ENCODE peak calls at places on chromosomes 3 and 15, in ten cellular contexts. One of them, this sample, is unnamed.

GRCh38 chr3:4426782-4427344 is 40.2 kb downstream of the SUMF1 start:
- DNase-seq in neural crest cell: no peak
- DNase-seq in HTR-8/SVneo: peak
- DNase-seq in CD8-positive, alpha-beta memory T cell: no peak
- DNase-seq in NCI-H1092: no peak
- DNase-seq in left lung: no peak
- DNase-seq in AG08395: peak
- DNase-seq in ELR: peak
- DNase-seq in T-helper 2 cell: no peak
- DNase-seq in thyroid gland: no peak
- DNase-seq in this sample: peak

GRCh38 chr15:64642875-64643274 is 132.5 kb downstream of the RBPMS2 start:
- DNase-seq in neural crest cell: no peak
- DNase-seq in HTR-8/SVneo: no peak
- DNase-seq in CD8-positive, alpha-beta memory T cell: no peak
- DNase-seq in NCI-H1092: no peak
- DNase-seq in left lung: no peak
- DNase-seq in AG08395: no peak
- DNase-seq in ELR: no peak
- DNase-seq in T-helper 2 cell: no peak
- DNase-seq in thyroid gland: no peak
- DNase-seq in this sample: peak

GRCh38 chr3:127040216-127040615 is 57.3 kb downstream of the PLXNA1 start:
- DNase-seq in neural crest cell: no peak
- DNase-seq in HTR-8/SVneo: no peak
- DNase-seq in CD8-positive, alpha-beta memory T cell: no peak
- DNase-seq in NCI-H1092: no peak
- DNase-seq in left lung: no peak
- DNase-seq in AG08395: no peak
- DNase-seq in ELR: no peak
- DNase-seq in T-helper 2 cell: no peak
- DNase-seq in thyroid gland: no peak
- DNase-seq in this sample: no peak

GRCh38 chr3:12807960-12808359 is 11.5 kb downstream of the CAND2 start:
- DNase-seq in neural crest cell: no peak
- DNase-seq in HTR-8/SVneo: no peak
- DNase-seq in CD8-positive, alpha-beta memory T cell: no peak
- DNase-seq in NCI-H1092: no peak
- DNase-seq in left lung: no peak
- DNase-seq in AG08395: no peak
- DNase-seq in ELR: no peak
- DNase-seq in T-helper 2 cell: no peak
- DNase-seq in thyroid gland: no peak
- DNase-seq in this sample: no peak

GRCh38 chr3:122392868-122393844 is 9.2 kb downstream of the FAM162A start:
- DNase-seq in neural crest cell: no peak
- DNase-seq in HTR-8/SVneo: peak
- DNase-seq in CD8-positive, alpha-beta memory T cell: no peak
- DNase-seq in NCI-H1092: peak
- DNase-seq in left lung: no peak
- DNase-seq in AG08395: peak
- DNase-seq in ELR: peak
- DNase-seq in T-helper 2 cell: no peak
- DNase-seq in thyroid gland: no peak
- DNase-seq in this sample: peak

GRCh38 chr15:55403531-55403930 is 4.6 kb downstream of the CCPG1 start:
- DNase-seq in neural crest cell: no peak
- DNase-seq in HTR-8/SVneo: no peak
- DNase-seq in CD8-positive, alpha-beta memory T cell: no peak
- DNase-seq in NCI-H1092: no peak
- DNase-seq in left lung: no peak
- DNase-seq in AG08395: peak
- DNase-seq in ELR: peak
- DNase-seq in T-helper 2 cell: no peak
- DNase-seq in thyroid gland: no peak
- DNase-seq in this sample: no peak

GRCh38 chr15:63089260-63090043 is 32.2 kb upstream of the LACTB start:
- DNase-seq in neural crest cell: no peak
- DNase-seq in HTR-8/SVneo: peak
- DNase-seq in CD8-positive, alpha-beta memory T cell: no peak
- DNase-seq in NCI-H1092: no peak
- DNase-seq in left lung: no peak
- DNase-seq in AG08395: peak
- DNase-seq in ELR: peak
- DNase-seq in T-helper 2 cell: no peak
- DNase-seq in thyroid gland: peak
- DNase-seq in this sample: peak

GRCh38 chr15:41891946-41892345 is 1.9 kb downstream of the SPTBN5 start:
- DNase-seq in neural crest cell: no peak
- DNase-seq in HTR-8/SVneo: no peak
- DNase-seq in CD8-positive, alpha-beta memory T cell: no peak
- DNase-seq in NCI-H1092: peak
- DNase-seq in left lung: no peak
- DNase-seq in AG08395: no peak
- DNase-seq in ELR: no peak
- DNase-seq in T-helper 2 cell: no peak
- DNase-seq in thyroid gland: peak
- DNase-seq in this sample: no peak

GRCh38 chr15:58361291-58361759 is 70.5 kb upstream of the LIPC start:
- DNase-seq in neural crest cell: no peak
- DNase-seq in HTR-8/SVneo: peak
- DNase-seq in CD8-positive, alpha-beta memory T cell: no peak
- DNase-seq in NCI-H1092: no peak
- DNase-seq in left lung: no peak
- DNase-seq in AG08395: peak
- DNase-seq in ELR: peak
- DNase-seq in T-helper 2 cell: no peak
- DNase-seq in thyroid gland: no peak
- DNase-seq in this sample: peak

GRCh38 chr3:72176537-72177041 is 391.6 kb upstream of the PROK2 start:
- DNase-seq in neural crest cell: no peak
- DNase-seq in HTR-8/SVneo: no peak
- DNase-seq in CD8-positive, alpha-beta memory T cell: no peak
- DNase-seq in NCI-H1092: no peak
- DNase-seq in left lung: no peak
- DNase-seq in AG08395: no peak
- DNase-seq in ELR: no peak
- DNase-seq in T-helper 2 cell: no peak
- DNase-seq in thyroid gland: no peak
- DNase-seq in this sample: no peak

GRCh38 chr3:31696009-31696297 is 163.2 kb downstream of the STT3B start:
- DNase-seq in neural crest cell: no peak
- DNase-seq in HTR-8/SVneo: no peak
- DNase-seq in CD8-positive, alpha-beta memory T cell: no peak
- DNase-seq in NCI-H1092: no peak
- DNase-seq in left lung: no peak
- DNase-seq in AG08395: no peak
- DNase-seq in ELR: no peak
- DNase-seq in T-helper 2 cell: no peak
- DNase-seq in thyroid gland: no peak
- DNase-seq in this sample: no peak

GRCh38 chr15:76678766-76679165 is 226.4 kb downstream of the SCAPER start:
- DNase-seq in neural crest cell: no peak
- DNase-seq in HTR-8/SVneo: no peak
- DNase-seq in CD8-positive, alpha-beta memory T cell: no peak
- DNase-seq in NCI-H1092: no peak
- DNase-seq in left lung: no peak
- DNase-seq in AG08395: peak
- DNase-seq in ELR: peak
- DNase-seq in T-helper 2 cell: no peak
- DNase-seq in thyroid gland: no peak
- DNase-seq in this sample: peak

GRCh38 chr15:83503595-83504364 is 56.6 kb downstream of the SH3GL3 start:
- DNase-seq in neural crest cell: no peak
- DNase-seq in HTR-8/SVneo: no peak
- DNase-seq in CD8-positive, alpha-beta memory T cell: no peak
- DNase-seq in NCI-H1092: no peak
- DNase-seq in left lung: no peak
- DNase-seq in AG08395: no peak
- DNase-seq in ELR: no peak
- DNase-seq in T-helper 2 cell: no peak
- DNase-seq in thyroid gland: no peak
- DNase-seq in this sample: no peak

GRCh38 chr15:47888721-47889120 is 171.4 kb downstream of the SEMA6D start:
- DNase-seq in neural crest cell: no peak
- DNase-seq in HTR-8/SVneo: no peak
- DNase-seq in CD8-positive, alpha-beta memory T cell: no peak
- DNase-seq in NCI-H1092: no peak
- DNase-seq in left lung: no peak
- DNase-seq in AG08395: peak
- DNase-seq in ELR: no peak
- DNase-seq in T-helper 2 cell: no peak
- DNase-seq in thyroid gland: no peak
- DNase-seq in this sample: no peak

GRCh38 chr3:81435050-81435449 is 326.4 kb downstream of the GBE1 start:
- DNase-seq in neural crest cell: no peak
- DNase-seq in HTR-8/SVneo: no peak
- DNase-seq in CD8-positive, alpha-beta memory T cell: no peak
- DNase-seq in NCI-H1092: no peak
- DNase-seq in left lung: no peak
- DNase-seq in AG08395: no peak
- DNase-seq in ELR: no peak
- DNase-seq in T-helper 2 cell: no peak
- DNase-seq in thyroid gland: no peak
- DNase-seq in this sample: no peak

GRCh38 chr3:184786271-184787010 is 25.5 kb upstream of the VPS8 start:
- DNase-seq in neural crest cell: no peak
- DNase-seq in HTR-8/SVneo: peak
- DNase-seq in CD8-positive, alpha-beta memory T cell: no peak
- DNase-seq in NCI-H1092: no peak
- DNase-seq in left lung: no peak
- DNase-seq in AG08395: peak
- DNase-seq in ELR: peak
- DNase-seq in T-helper 2 cell: no peak
- DNase-seq in thyroid gland: peak
- DNase-seq in this sample: peak

GRCh38 chr3:99319961-99320360 is 318.4 kb upstream of the COL8A1 start:
- DNase-seq in neural crest cell: no peak
- DNase-seq in HTR-8/SVneo: peak
- DNase-seq in CD8-positive, alpha-beta memory T cell: no peak
- DNase-seq in NCI-H1092: no peak
- DNase-seq in left lung: no peak
- DNase-seq in AG08395: peak
- DNase-seq in ELR: peak
- DNase-seq in T-helper 2 cell: no peak
- DNase-seq in thyroid gland: no peak
- DNase-seq in this sample: no peak

GRCh38 chr3:123134671-123135070 is 67.1 kb upstream of the SEC22A start:
- DNase-seq in neural crest cell: no peak
- DNase-seq in HTR-8/SVneo: no peak
- DNase-seq in CD8-positive, alpha-beta memory T cell: no peak
- DNase-seq in NCI-H1092: no peak
- DNase-seq in left lung: no peak
- DNase-seq in AG08395: no peak
- DNase-seq in ELR: no peak
- DNase-seq in T-helper 2 cell: no peak
- DNase-seq in thyroid gland: no peak
- DNase-seq in this sample: no peak

GRCh38 chr3:37301980-37302379 is 127.6 kb upstream of the LRRFIP2 start:
- DNase-seq in neural crest cell: no peak
- DNase-seq in HTR-8/SVneo: no peak
- DNase-seq in CD8-positive, alpha-beta memory T cell: no peak
- DNase-seq in NCI-H1092: no peak
- DNase-seq in left lung: no peak
- DNase-seq in AG08395: no peak
- DNase-seq in ELR: no peak
- DNase-seq in T-helper 2 cell: no peak
- DNase-seq in thyroid gland: no peak
- DNase-seq in this sample: no peak

GRCh38 chr15:66251790-66252355 is 1.7 kb downstream of the MEGF11 start:
- DNase-seq in neural crest cell: peak
- DNase-seq in HTR-8/SVneo: no peak
- DNase-seq in CD8-positive, alpha-beta memory T cell: no peak
- DNase-seq in NCI-H1092: no peak
- DNase-seq in left lung: no peak
- DNase-seq in AG08395: no peak
- DNase-seq in ELR: peak
- DNase-seq in T-helper 2 cell: no peak
- DNase-seq in thyroid gland: no peak
- DNase-seq in this sample: peak

GRCh38 chr15:29942548-29942947 is 120.3 kb upstream of the TJP1 start:
- DNase-seq in neural crest cell: no peak
- DNase-seq in HTR-8/SVneo: no peak
- DNase-seq in CD8-positive, alpha-beta memory T cell: no peak
- DNase-seq in NCI-H1092: no peak
- DNase-seq in left lung: no peak
- DNase-seq in AG08395: no peak
- DNase-seq in ELR: no peak
- DNase-seq in T-helper 2 cell: no peak
- DNase-seq in thyroid gland: peak
- DNase-seq in this sample: no peak

GRCh38 chr15:45279024-45279697 is 27.1 kb downstream of the SLC28A2 start:
- DNase-seq in neural crest cell: peak
- DNase-seq in HTR-8/SVneo: peak
- DNase-seq in CD8-positive, alpha-beta memory T cell: peak
- DNase-seq in NCI-H1092: peak
- DNase-seq in left lung: peak
- DNase-seq in AG08395: peak
- DNase-seq in ELR: peak
- DNase-seq in T-helper 2 cell: peak
- DNase-seq in thyroid gland: peak
- DNase-seq in this sample: peak

GRCh38 chr3:20015525-20015924 is 3.5 kb upstream of the PP2D1 start:
- DNase-seq in neural crest cell: no peak
- DNase-seq in HTR-8/SVneo: no peak
- DNase-seq in CD8-positive, alpha-beta memory T cell: no peak
- DNase-seq in NCI-H1092: no peak
- DNase-seq in left lung: no peak
- DNase-seq in AG08395: no peak
- DNase-seq in ELR: no peak
- DNase-seq in T-helper 2 cell: no peak
- DNase-seq in thyroid gland: no peak
- DNase-seq in this sample: no peak

GRCh38 chr15:33587773-33588172 is 277.0 kb downstream of the RYR3 start:
- DNase-seq in neural crest cell: no peak
- DNase-seq in HTR-8/SVneo: no peak
- DNase-seq in CD8-positive, alpha-beta memory T cell: no peak
- DNase-seq in NCI-H1092: no peak
- DNase-seq in left lung: no peak
- DNase-seq in AG08395: peak
- DNase-seq in ELR: no peak
- DNase-seq in T-helper 2 cell: no peak
- DNase-seq in thyroid gland: no peak
- DNase-seq in this sample: no peak

GRCh38 chr3:86723433-86723832 is 267.5 kb downstream of the VGLL3 start:
- DNase-seq in neural crest cell: no peak
- DNase-seq in HTR-8/SVneo: no peak
- DNase-seq in CD8-positive, alpha-beta memory T cell: no peak
- DNase-seq in NCI-H1092: no peak
- DNase-seq in left lung: no peak
- DNase-seq in AG08395: no peak
- DNase-seq in ELR: no peak
- DNase-seq in T-helper 2 cell: no peak
- DNase-seq in thyroid gland: no peak
- DNase-seq in this sample: no peak

GRCh38 chr3:66812126-66812525 is 186.0 kb upstream of the KBTBD8 start:
- DNase-seq in neural crest cell: no peak
- DNase-seq in HTR-8/SVneo: no peak
- DNase-seq in CD8-positive, alpha-beta memory T cell: no peak
- DNase-seq in NCI-H1092: no peak
- DNase-seq in left lung: no peak
- DNase-seq in AG08395: no peak
- DNase-seq in ELR: no peak
- DNase-seq in T-helper 2 cell: no peak
- DNase-seq in thyroid gland: no peak
- DNase-seq in this sample: no peak

GRCh38 chr3:127709320-127710060 is 36.7 kb downstream of the ABTB1 start:
- DNase-seq in neural crest cell: no peak
- DNase-seq in HTR-8/SVneo: no peak
- DNase-seq in CD8-positive, alpha-beta memory T cell: no peak
- DNase-seq in NCI-H1092: no peak
- DNase-seq in left lung: no peak
- DNase-seq in AG08395: no peak
- DNase-seq in ELR: peak
- DNase-seq in T-helper 2 cell: no peak
- DNase-seq in thyroid gland: no peak
- DNase-seq in this sample: no peak

GRCh38 chr3:157136647-157137387 is 23.1 kb downstream of the CCNL1 start:
- DNase-seq in neural crest cell: no peak
- DNase-seq in HTR-8/SVneo: no peak
- DNase-seq in CD8-positive, alpha-beta memory T cell: no peak
- DNase-seq in NCI-H1092: no peak
- DNase-seq in left lung: no peak
- DNase-seq in AG08395: no peak
- DNase-seq in ELR: no peak
- DNase-seq in T-helper 2 cell: no peak
- DNase-seq in thyroid gland: peak
- DNase-seq in this sample: no peak